ENCODE peak calls at places on chromosomes 13 and 19, in four cellular contexts. One of them, this sample, is unnamed.

GRCh38 chr19:46953955-46954501 is 65.6 kb upstream of the NPAS1 start:
- DNase-seq in PC-3: no peak
- DNase-seq in astrocyte: no peak
- DNase-seq in AG04449: no peak
- DNase-seq in this sample: no peak

GRCh38 chr13:58528351-58528750 is 896.8 kb downstream of the PCDH17 start:
- DNase-seq in PC-3: no peak
- DNase-seq in astrocyte: no peak
- DNase-seq in AG04449: no peak
- DNase-seq in this sample: no peak

GRCh38 chr19:30784850-30785459 is 412.8 kb downstream of the ZNF536 start:
- DNase-seq in PC-3: peak; percentile 3
- DNase-seq in astrocyte: no peak
- DNase-seq in AG04449: no peak
- DNase-seq in this sample: peak; percentile 32

GRCh38 chr13:27177852-27178251 is 6.2 kb upstream of the USP12 start:
- DNase-seq in PC-3: no peak
- DNase-seq in astrocyte: no peak
- DNase-seq in AG04449: no peak
- DNase-seq in this sample: no peak

GRCh38 chr19:55483681-55484361 is 1.2 kb upstream of the NAT14 start:
- DNase-seq in PC-3: no peak
- DNase-seq in astrocyte: no peak
- DNase-seq in AG04449: no peak
- DNase-seq in this sample: no peak

GRCh38 chr13:59728896-59729545 is 434.7 kb downstream of the DIAPH3 start:
- DNase-seq in PC-3: no peak
- DNase-seq in astrocyte: no peak
- DNase-seq in AG04449: no peak
- DNase-seq in this sample: no peak

GRCh38 chr13:44052843-44053607 is 173.3 kb downstream of the LACC1 start:
- DNase-seq in PC-3: no peak
- DNase-seq in astrocyte: peak; percentile 60
- DNase-seq in AG04449: no peak
- DNase-seq in this sample: peak; percentile 86

GRCh38 chr13:106610511-106610910 is 42.6 kb upstream of the ARGLU1 start:
- DNase-seq in PC-3: peak; percentile 56
- DNase-seq in astrocyte: peak; percentile 40
- DNase-seq in AG04449: no peak
- DNase-seq in this sample: peak; percentile 58

GRCh38 chr13:77138813-77139212 is 111.9 kb upstream of the FBXL3 start:
- DNase-seq in PC-3: no peak
- DNase-seq in astrocyte: peak; percentile 48
- DNase-seq in AG04449: no peak
- DNase-seq in this sample: no peak

GRCh38 chr19:2415281-2415972 is 12.0 kb downstream of the TIMM13 start:
- DNase-seq in PC-3: no peak
- DNase-seq in astrocyte: no peak
- DNase-seq in AG04449: no peak
- DNase-seq in this sample: no peak
- H3K4me3 ChIP-seq in PC-3: no peak overlapping the region
- H3K4me3 ChIP-seq in astrocyte: no peak overlapping the region
- H3K4me3 ChIP-seq in AG04449: no peak overlapping the region
- H3K4me3 ChIP-seq in this sample: no peak overlapping the region

GRCh38 chr19:53912653-53913052 is 3.6 kb downstream of the CACNG7 start:
- DNase-seq in PC-3: no peak
- DNase-seq in astrocyte: no peak
- DNase-seq in AG04449: no peak
- DNase-seq in this sample: no peak
- TF ChIP-seq CTCF in PC-3: peak; percentile 52
- TF ChIP-seq CTCF in astrocyte: no peak
- TF ChIP-seq CTCF in AG04449: no peak
- TF ChIP-seq CTCF in this sample: peak; percentile 37

DNA sequence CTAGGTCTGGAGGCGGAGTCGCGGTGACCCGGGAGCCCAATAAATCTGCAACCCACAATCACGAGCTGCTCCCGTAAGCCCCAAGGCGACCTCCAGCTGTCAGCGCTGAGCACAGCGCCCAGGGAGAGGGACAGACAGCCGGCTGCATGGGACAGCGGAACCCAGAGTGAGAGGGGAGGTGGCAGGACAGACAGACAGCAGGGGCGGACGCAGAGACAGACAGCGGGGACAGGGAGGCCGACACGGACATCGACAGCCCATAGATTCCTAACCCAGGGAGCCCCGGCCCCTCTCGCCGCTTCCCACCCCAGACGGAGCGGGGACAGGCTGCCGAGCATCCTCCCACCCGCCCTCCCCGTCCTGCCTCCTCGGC is at the start of gene SLC5A5:
- DNase-seq in PC-3: peak; percentile 16
- DNase-seq in astrocyte: no peak
- DNase-seq in AG04449: no peak
- DNase-seq in this sample: no peak
- H3K4me3 ChIP-seq in PC-3: no peak within 1 kb of the TSS
- H3K4me3 ChIP-seq in astrocyte: no peak within 1 kb of the TSS
- H3K4me3 ChIP-seq in AG04449: no peak within 1 kb of the TSS
- H3K4me3 ChIP-seq in this sample: no peak within 1 kb of the TSS

GRCh38 chr13:78241278-78241919 is 322.8 kb upstream of the EDNRB start:
- DNase-seq in PC-3: peak; percentile 51
- DNase-seq in astrocyte: peak; percentile 12
- DNase-seq in AG04449: no peak
- DNase-seq in this sample: peak; percentile 63
- TF ChIP-seq CTCF in PC-3: peak; percentile 71
- TF ChIP-seq CTCF in astrocyte: peak; percentile 57
- TF ChIP-seq CTCF in AG04449: peak; percentile 46
- TF ChIP-seq CTCF in this sample: peak; percentile 85

GRCh38 chr19:14265285-14266036 is 59.5 kb upstream of the ADGRL1 start:
- DNase-seq in PC-3: no peak
- DNase-seq in astrocyte: no peak
- DNase-seq in AG04449: no peak
- DNase-seq in this sample: no peak
- H3K4me3 ChIP-seq in PC-3: no peak overlapping the region
- H3K4me3 ChIP-seq in astrocyte: no peak overlapping the region
- H3K4me3 ChIP-seq in AG04449: no peak overlapping the region
- H3K4me3 ChIP-seq in this sample: no peak overlapping the region

GRCh38 chr13:103694033-103694432 is 627.8 kb upstream of the SLC10A2 start:
- DNase-seq in PC-3: no peak
- DNase-seq in astrocyte: no peak
- DNase-seq in AG04449: no peak
- DNase-seq in this sample: peak; percentile 26
- TF ChIP-seq CTCF in PC-3: no peak
- TF ChIP-seq CTCF in astrocyte: no peak
- TF ChIP-seq CTCF in AG04449: no peak
- TF ChIP-seq CTCF in this sample: no peak

DNA sequence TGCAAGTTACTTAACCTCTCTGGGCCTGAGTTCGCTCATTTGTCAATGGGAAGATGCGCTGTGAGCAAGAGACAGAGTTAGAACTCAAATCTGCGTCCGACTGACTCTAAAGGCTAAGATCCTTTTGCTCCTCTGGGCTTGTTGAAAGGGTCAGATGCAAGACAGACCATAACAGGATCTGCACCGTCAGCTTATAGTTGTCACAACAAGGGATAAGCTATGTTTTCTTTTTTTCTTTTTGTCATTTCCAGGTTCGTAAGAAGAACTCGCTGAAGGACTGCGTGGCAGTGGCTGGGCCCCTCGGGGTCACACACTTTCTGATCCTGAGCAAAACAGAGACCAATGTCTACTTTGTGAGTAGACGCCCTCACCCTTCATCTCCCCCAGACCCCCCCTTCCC is 1.1 kb downstream of the PPAN start:
- DNase-seq in PC-3: no peak
- DNase-seq in astrocyte: no peak
- DNase-seq in AG04449: no peak
- DNase-seq in this sample: no peak
- H3K4me3 ChIP-seq in PC-3: peak overlapping the region; percentile 88
- H3K4me3 ChIP-seq in astrocyte: peak overlapping the region; percentile 80
- H3K4me3 ChIP-seq in AG04449: peak overlapping the region; percentile 86
- H3K4me3 ChIP-seq in this sample: peak overlapping the region; percentile 96

DNA sequence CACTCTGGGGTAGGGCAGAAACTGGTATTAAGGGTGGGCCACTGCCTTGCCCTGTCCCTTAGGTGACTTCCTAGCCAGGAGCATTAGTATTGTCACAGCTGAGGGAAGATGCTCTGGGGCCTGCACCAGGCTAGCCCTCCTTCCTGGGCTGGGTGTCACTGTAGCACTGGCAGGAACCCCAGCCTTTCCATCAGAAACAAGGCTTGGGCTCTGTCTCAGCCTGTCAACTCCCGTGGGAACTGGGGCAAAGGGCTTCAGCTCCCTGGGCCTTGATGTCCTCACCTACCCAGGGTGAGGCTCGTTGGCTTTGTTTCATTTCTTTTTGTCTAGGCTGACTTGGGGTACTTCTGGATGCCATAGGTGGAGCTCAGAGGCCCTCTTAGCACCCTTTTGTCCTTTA is 18.0 kb downstream of the PAF1 start:
- DNase-seq in PC-3: no peak
- DNase-seq in astrocyte: no peak
- DNase-seq in AG04449: no peak
- DNase-seq in this sample: peak; percentile 44
- TF ChIP-seq CTCF in PC-3: no peak
- TF ChIP-seq CTCF in astrocyte: no peak
- TF ChIP-seq CTCF in AG04449: no peak
- TF ChIP-seq CTCF in this sample: no peak

GRCh38 chr13:40388617-40389016 is 277.8 kb downstream of the FOXO1 start:
- DNase-seq in PC-3: peak; percentile 68
- DNase-seq in astrocyte: peak; percentile 41
- DNase-seq in AG04449: no peak
- DNase-seq in this sample: peak; percentile 47

GRCh38 chr13:40386586-40386985 is 279.9 kb downstream of the FOXO1 start:
- DNase-seq in PC-3: no peak
- DNase-seq in astrocyte: no peak
- DNase-seq in AG04449: no peak
- DNase-seq in this sample: no peak

GRCh38 chr13:40390290-40391008 is 276.0 kb downstream of the FOXO1 start:
- DNase-seq in PC-3: no peak
- DNase-seq in astrocyte: no peak
- DNase-seq in AG04449: no peak
- DNase-seq in this sample: no peak

GRCh38 chr13:40387775-40388174 is 278.7 kb downstream of the FOXO1 start:
- DNase-seq in PC-3: no peak
- DNase-seq in astrocyte: no peak
- DNase-seq in AG04449: no peak
- DNase-seq in this sample: no peak

GRCh38 chr13:40389081-40389641 is 277.3 kb downstream of the FOXO1 start:
- DNase-seq in PC-3: no peak
- DNase-seq in astrocyte: no peak
- DNase-seq in AG04449: no peak
- DNase-seq in this sample: peak; percentile 28
- H3K4me3 ChIP-seq in PC-3: no peak overlapping the region
- H3K4me3 ChIP-seq in astrocyte: no peak overlapping the region
- H3K4me3 ChIP-seq in AG04449: no peak overlapping the region
- H3K4me3 ChIP-seq in this sample: no peak overlapping the region

This sample was measured in choroid plexus epithelial cell.